ENCODE peak calls at places on chromosome 15, in six cellular contexts. M, Y, U, D, H and V are unnamed samples.

GRCh38 chr15:76376816-76377215 is 40.2 kb downstream of the ISL2 start:
- DNase-seq in M (no peak), Y (no peak), U (no peak), D (no peak), H (no peak), V (no peak)

GRCh38 chr15:51861557-51862350 is 32.3 kb downstream of the TMOD3 start:
- DNase-seq in M (no peak), Y (no peak), U (no peak), D (no peak), H (no peak), V (no peak)

GRCh38 chr15:22810735-22811338 is 24.4 kb downstream of the NIPA1 start:
- DNase-seq in M (no peak), Y (no peak), U (no peak), D (no peak), H (no peak), V (no peak)

GRCh38 chr15:27456807-27457206 is 485.8 kb downstream of the GABRG3 start:
- DNase-seq in M (no peak), Y (no peak), U (no peak), D (no peak), H (no peak), V (no peak)

GRCh38 chr15:40445411-40446055 is 4.8 kb downstream of the BAHD1 start:
- DNase-seq in M (no peak), Y (peak; percentile 8), U (no peak), D (no peak), H (no peak), V (no peak)

GRCh38 chr15:63896336-63897115 is 62.8 kb upstream of the HERC1 start:
- DNase-seq in M (no peak), Y (no peak), U (peak; percentile 37), D (no peak), H (peak; percentile 44), V (no peak)

GRCh38 chr15:71261418-71261817 is 146.1 kb downstream of the THSD4 start:
- DNase-seq in M (no peak), Y (no peak), U (no peak), D (no peak), H (no peak), V (no peak)

GRCh38 chr15:41854443-41854842 is 15.8 kb downstream of the PLA2G4B start:
- DNase-seq in M (no peak), Y (no peak), U (no peak), D (no peak), H (no peak), V (no peak)

GRCh38 chr15:72319360-72319984 is 485 bp downstream of the CELF6 start:
- DNase-seq in M (no peak), Y (peak; percentile 95), U (peak; percentile 39), D (peak; percentile 43), H (peak; percentile 65), V (no peak)

GRCh38 chr15:88036154-88036839 is 220.2 kb downstream of the NTRK3 start:
- DNase-seq in M (no peak), Y (no peak), U (no peak), D (no peak), H (no peak), V (no peak)

GRCh38 chr15:59273266-59273665 is 66.6 kb downstream of the LDHAL6B start:
- DNase-seq in M (peak; percentile 77), Y (no peak), U (no peak), D (no peak), H (no peak), V (no peak)

GRCh38 chr15:77002954-77003912 is 8.3 kb downstream of the PSTPIP1 start:
- DNase-seq in M (no peak), Y (peak; percentile 89), U (no peak), D (no peak), H (peak; percentile 56), V (no peak)

GRCh38 chr15:77225088-77225487 is 154.2 kb upstream of the TSPAN3 start:
- DNase-seq in M (no peak), Y (no peak), U (no peak), D (no peak), H (no peak), V (no peak)

GRCh38 chr15:89531796-89532537 is 35.6 kb upstream of the RHCG start:
- DNase-seq in M (no peak), Y (no peak), U (peak; percentile 70), D (no peak), H (no peak), V (no peak)

GRCh38 chr15:49831206-49831965 is 210.5 kb downstream of the DTWD1 start:
- DNase-seq in M (no peak), Y (no peak), U (peak; percentile 79), D (peak; percentile 28), H (no peak), V (no peak)

GRCh38 chr15:45242289-45242688 is 9.7 kb upstream of the SLC28A2 start:
- DNase-seq in M (no peak), Y (no peak), U (peak; percentile 36), D (no peak), H (no peak), V (no peak)

GRCh38 chr15:89469331-89470107 is 26.9 kb downstream of the RHCG start:
- DNase-seq in M (no peak), Y (no peak), U (no peak), D (no peak), H (no peak), V (no peak)

GRCh38 chr15:45149060-45149459 is 19.3 kb downstream of the DUOX1 start:
- DNase-seq in M (no peak), Y (no peak), U (no peak), D (no peak), H (no peak), V (no peak)

GRCh38 chr15:84669726-84670125 is 11.7 kb upstream of the NMB start:
- DNase-seq in M (no peak), Y (no peak), U (no peak), D (no peak), H (no peak), V (no peak)

GRCh38 chr15:58951388-58952060 is 18.0 kb upstream of the SLTM start:
- DNase-seq in M (peak; percentile 24), Y (no peak), U (peak; percentile 78), D (no peak), H (no peak), V (no peak)

GRCh38 chr15:68582864-68583263 is 4.1 kb downstream of the CORO2B start:
- DNase-seq in M (no peak), Y (no peak), U (no peak), D (no peak), H (no peak), V (no peak)
- H3K27ac ChIP-seq in M (no peak overlapping the region), Y (no peak overlapping the region), U (no peak overlapping the region), D (peak overlapping the region; percentile 90), H (no peak overlapping the region), V (no peak overlapping the region)

DNA sequence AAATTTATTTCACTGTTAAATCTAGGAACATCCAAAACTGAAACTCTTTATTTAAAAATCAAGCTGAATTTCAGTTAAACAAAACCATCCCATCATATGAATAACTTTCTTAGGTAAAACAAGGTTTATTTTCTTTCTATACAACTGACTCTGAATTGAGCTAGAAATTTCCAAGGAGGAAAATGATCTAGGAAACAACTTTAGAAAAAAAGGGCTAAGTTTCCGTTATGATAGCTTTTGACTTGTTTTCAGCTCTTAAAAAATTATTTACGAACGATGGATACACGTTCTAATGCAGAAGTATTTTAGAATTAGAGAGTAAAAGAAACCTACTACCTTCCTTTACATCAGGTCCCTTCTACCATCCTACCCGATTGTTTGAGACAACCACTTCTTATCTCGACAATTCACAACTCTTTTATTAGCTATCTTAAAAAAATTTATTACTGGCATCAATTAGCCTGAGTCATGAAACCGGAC is 1.8 kb upstream of the IGF1R start:
- DNase-seq in M (no peak), Y (no peak), U (no peak), D (no peak), H (no peak), V (no peak)
- H3K27ac ChIP-seq in M (no peak overlapping the region), Y (peak overlapping the region; percentile 89), U (no peak overlapping the region), D (peak overlapping the region; percentile 97), H (no peak overlapping the region), V (peak overlapping the region; percentile 70)

GRCh38 chr15:90646662-90647305 is 70.4 kb upstream of the BLM start:
- DNase-seq in M (no peak), Y (no peak), U (no peak), D (no peak), H (no peak), V (no peak)

GRCh38 chr15:90645873-90646605 is 71.1 kb upstream of the BLM start:
- DNase-seq in M (no peak), Y (no peak), U (no peak), D (no peak), H (no peak), V (no peak)

GRCh38 chr15:90648137-90649070 is 68.7 kb upstream of the BLM start:
- DNase-seq in M (peak; percentile 48), Y (no peak), U (peak; percentile 64), D (peak; percentile 87), H (peak; percentile 74), V (no peak)

GRCh38 chr15:90644946-90645725 is 72.0 kb upstream of the BLM start:
- DNase-seq in M (no peak), Y (no peak), U (no peak), D (no peak), H (no peak), V (no peak)

DNA sequence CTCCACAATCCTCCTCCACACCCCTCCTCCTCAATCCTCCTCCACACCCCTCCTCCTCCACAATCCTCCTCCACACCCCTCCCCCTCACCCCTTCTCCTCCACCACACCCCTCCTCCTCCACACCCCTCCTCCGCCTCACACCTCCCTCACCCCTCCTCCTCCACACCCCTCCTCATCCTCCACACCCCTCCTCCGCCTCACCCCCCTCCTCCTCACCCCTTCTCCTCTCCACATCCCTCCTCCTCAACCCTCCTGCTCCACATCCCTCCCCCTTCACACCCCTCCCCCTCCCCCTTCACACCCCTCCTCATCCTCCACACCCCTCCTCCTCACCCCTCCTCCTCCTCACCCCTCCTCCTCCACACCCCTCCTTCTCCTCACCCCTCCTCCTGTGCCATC is 69.8 kb upstream of the BLM start:
- DNase-seq in M (no peak), Y (no peak), U (no peak), D (peak; percentile 31), H (no peak), V (no peak)
- H3K27ac ChIP-seq in M (no peak overlapping the region), Y (no peak overlapping the region), U (no peak overlapping the region), D (no peak overlapping the region), H (no peak overlapping the region), V (no peak overlapping the region)

GRCh38 chr15:95839367-95839782 is 491.1 kb upstream of the NR2F2 start:
- DNase-seq in M (no peak), Y (no peak), U (no peak), D (no peak), H (no peak), V (no peak)

GRCh38 chr15:95843241-95843851 is 487.2 kb upstream of the NR2F2 start:
- DNase-seq in M (no peak), Y (no peak), U (no peak), D (peak; percentile 30), H (no peak), V (no peak)

GRCh38 chr15:95837605-95838004 is 492.9 kb upstream of the NR2F2 start:
- DNase-seq in M (no peak), Y (no peak), U (no peak), D (no peak), H (no peak), V (no peak)

GRCh38 chr15:95842576-95842975 is 487.9 kb upstream of the NR2F2 start:
- DNase-seq in M (no peak), Y (no peak), U (no peak), D (no peak), H (no peak), V (no peak)

DNA sequence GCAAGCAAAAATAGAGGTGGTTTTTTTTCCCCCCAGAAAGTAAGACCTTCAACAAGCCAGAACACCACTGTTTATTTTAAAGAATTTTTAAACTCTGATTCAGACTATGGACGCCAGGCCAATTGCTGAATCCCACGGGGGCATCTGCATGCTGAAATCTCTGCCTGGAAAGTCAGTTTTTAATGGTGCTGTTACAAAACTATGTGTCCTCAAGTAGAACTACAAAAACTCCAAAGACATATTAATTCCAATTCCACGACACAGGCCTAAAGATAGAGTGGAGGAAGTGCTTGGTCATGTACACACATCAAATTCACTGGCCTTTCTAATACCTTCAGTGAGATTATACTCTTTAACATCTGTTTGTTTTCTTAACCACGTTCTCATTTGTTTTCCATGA is 490.5 kb upstream of the NR2F2 start:
- DNase-seq in M (no peak), Y (no peak), U (no peak), D (peak; percentile 64), H (no peak), V (no peak)
- H3K27ac ChIP-seq in M (no peak overlapping the region), Y (no peak overlapping the region), U (no peak overlapping the region), D (peak overlapping the region; percentile 36), H (no peak overlapping the region), V (no peak overlapping the region)